ENCODE peak calls at places on chromosomes 16 and 17, in four cellular contexts. M is psoas muscle, O is NB4, C is NCI-H510A. Y is an unnamed sample.

GRCh38 chr17:80566054-80566400 is 21.4 kb downstream of the RPTOR start:
- DNase-seq in M (no peak), O (no peak), C (no peak), Y (no peak)

GRCh38 chr16:11743308-11744074 is 834 bp upstream of the TXNDC11 start:
- DNase-seq in M (peak; percentile 65), O (peak; percentile 86), C (no peak), Y (peak; percentile 8)

GRCh38 chr16:53744449-53744848 is 40.5 kb downstream of the FTO start:
- DNase-seq in M (no peak), O (peak; percentile 24), C (no peak), Y (no peak)

GRCh38 chr16:75264999-75265910 is 13.8 kb upstream of the BCAR1 start:
- DNase-seq in M (peak; percentile 80), O (no peak), C (no peak), Y (no peak)

GRCh38 chr17:11302395-11302932 is 61.5 kb downstream of the SHISA6 start:
- DNase-seq in M (no peak), O (no peak), C (no peak), Y (no peak)

GRCh38 chr17:58325976-58326468 is 2.6 kb downstream of the TSPOAP1 start:
- DNase-seq in M (no peak), O (peak; percentile 60), C (no peak), Y (no peak)

GRCh38 chr17:54901230-54901847 is 687 bp downstream of the TOM1L1 start:
- DNase-seq in M (no peak), O (no peak), C (peak; percentile 29), Y (peak; percentile 19)

GRCh38 chr16:88831838-88832237 is 20.1 kb upstream of the APRT start:
- DNase-seq in M (no peak), O (no peak), C (no peak), Y (no peak)

GRCh38 chr16:58615280-58615679 is 14.3 kb downstream of the CNOT1 start:
- DNase-seq in M (no peak), O (no peak), C (no peak), Y (peak; percentile 31)

GRCh38 chr17:13765701-13766100 is 164.0 kb upstream of the HS3ST3A1 start:
- DNase-seq in M (no peak), O (no peak), C (no peak), Y (no peak)

GRCh38 chr16:72990003-72990521 is 57.9 kb downstream of the ZFHX3 start:
- DNase-seq in M (peak; percentile 95), O (peak; percentile 83), C (no peak), Y (peak; percentile 87)

GRCh38 chr17:43661699-43662431 is at the start of gene MEOX1:
- DNase-seq in M (no peak), O (no peak), C (no peak), Y (peak; percentile 68)

GRCh38 chr17:82876149-82876548 is 36.3 kb upstream of the ZNF750 start:
- DNase-seq in M (peak; percentile 79), O (peak; percentile 53), C (no peak), Y (peak; percentile 24)

GRCh38 chr17:301681-302299 is 50.8 kb downstream of the RPH3AL start:
- DNase-seq in M (peak; percentile 81), O (peak; percentile 60), C (no peak), Y (no peak)

GRCh38 chr17:42548070-42548837 is 4.5 kb upstream of the HSD17B1 start:
- DNase-seq in M (peak; percentile 63), O (no peak), C (peak; percentile 76), Y (peak; percentile 47)

GRCh38 chr16:25692734-25693508 is 1.2 kb downstream of the HS3ST4 start:
- DNase-seq in M (no peak), O (no peak), C (no peak), Y (no peak)

GRCh38 chr16:508884-509736 is 18.4 kb upstream of the CAPN15 start:
- DNase-seq in M (no peak), O (no peak), C (no peak), Y (peak; percentile 58)

GRCh38 chr16:2744711-2745110 is 7.7 kb upstream of the SRRM2 start:
- DNase-seq in M (no peak), O (no peak), C (no peak), Y (no peak)

GRCh38 chr16:77834600-77834963 is 46.2 kb downstream of the VAT1L start:
- DNase-seq in M (no peak), O (no peak), C (no peak), Y (peak; percentile 69)